ENCODE peak calls at places on chromosomes 12 and 14, in six cellular contexts. X is neural crest cell, G is psoas muscle, R is BE2C, N is upper lobe of right lung, O is fibroblast of lung. C is an unnamed sample.

GRCh38 chr12:130559806-130560205 is 156.3 kb downstream of the RIMBP2 start:
- DNase-seq in O (no peak), R (no peak), G (no peak), N (no peak), X (no peak), C (no peak)

GRCh38 chr12:121582583-121583333 is 1.9 kb upstream of the KDM2B start:
- DNase-seq in G (no peak), O (peak), X (no peak), N (no peak), R (no peak), C (no peak)

GRCh38 chr14:59229653-59230406 is 41.4 kb downstream of the DAAM1 start:
- DNase-seq in O (no peak), G (no peak), N (no peak), R (no peak), X (no peak), C (no peak)

GRCh38 chr12:107581616-107582015 is 104.0 kb upstream of the PWP1 start:
- DNase-seq in R (no peak), N (no peak), G (no peak), O (peak), X (no peak), C (no peak)

GRCh38 chr14:59474172-59474571 is 9.0 kb upstream of the GPR135 start:
- DNase-seq in O (peak), G (no peak), N (no peak), R (no peak), X (no peak), C (peak)

GRCh38 chr14:70188292-70188607 is 501 bp downstream of the SLC8A3 start:
- DNase-seq in O (peak), X (peak), G (peak), R (no peak), N (no peak), C (no peak)

GRCh38 chr14:60757617-60758016 is 23.1 kb downstream of the MNAT1 start:
- DNase-seq in G (no peak), R (no peak), N (no peak), X (no peak), O (peak), C (no peak)

GRCh38 chr12:92571844-92572543 is 130.8 kb upstream of the PLEKHG7 start:
- DNase-seq in O (no peak), N (no peak), X (no peak), R (no peak), G (no peak), C (no peak)

GRCh38 chr12:113227686-113228391 is 6.6 kb downstream of the TPCN1 start:
- DNase-seq in G (no peak), X (no peak), R (no peak), O (no peak), N (no peak), C (no peak)

GRCh38 chr12:107327783-107328182 is 234.4 kb upstream of the CRY1 start:
- DNase-seq in X (no peak), O (no peak), R (no peak), G (no peak), N (no peak), C (no peak)

GRCh38 chr12:11795192-11795909 is 145.9 kb downstream of the ETV6 start:
- DNase-seq in R (no peak), G (no peak), O (no peak), N (no peak), X (no peak), C (no peak)

GRCh38 chr12:57273516-57273915 is 22.5 kb upstream of the STAC3 start:
- DNase-seq in G (no peak), O (no peak), N (no peak), X (no peak), R (no peak), C (no peak)

GRCh38 chr14:72563676-72564075 is 330.2 kb downstream of the DPF3 start:
- DNase-seq in O (no peak), N (no peak), X (no peak), R (no peak), G (no peak), C (no peak)

GRCh38 chr12:79857675-79858074 is 77.2 kb downstream of the PPP1R12A start:
- DNase-seq in O (no peak), N (no peak), R (no peak), X (no peak), G (no peak), C (no peak)

GRCh38 chr14:58947816-58948440 is 240.5 kb upstream of the DAAM1 start:
- DNase-seq in O (peak), X (peak), G (no peak), R (no peak), N (no peak), C (no peak)

GRCh38 chr12:72872488-72872887 is 600.3 kb downstream of the TRHDE start:
- DNase-seq in R (no peak), X (no peak), O (no peak), N (no peak), G (no peak), C (no peak)

GRCh38 chr14:105742531-105742848 is 216.1 kb downstream of the TMEM121 start:
- DNase-seq in R (no peak), N (no peak), O (no peak), X (no peak), G (no peak), C (no peak)

GRCh38 chr14:30242742-30243141 is 315.1 kb upstream of the PRKD1 start:
- DNase-seq in N (no peak), R (no peak), O (no peak), G (no peak), X (no peak), C (no peak)

GRCh38 chr12:8078400-8078799 is 3.7 kb upstream of the NECAP1 start:
- DNase-seq in O (peak), N (no peak), G (no peak), X (no peak), R (peak), C (peak)

GRCh38 chr12:7694556-7694955 is 1.0 kb downstream of the GDF3 start:
- DNase-seq in N (no peak), G (no peak), R (no peak), X (no peak), O (no peak), C (no peak)

GRCh38 chr12:25269701-25270100 is 19.0 kb upstream of the KRAS start:
- DNase-seq in X (no peak), G (no peak), R (no peak), N (no peak), O (no peak), C (no peak)

GRCh38 chr14:24360281-24360680 is 7.7 kb upstream of the NFATC4 start:
- DNase-seq in R (no peak), O (no peak), N (no peak), G (no peak), X (no peak), C (no peak)

GRCh38 chr12:123905319-123905925 is 67.2 kb downstream of the CCDC92 start:
- DNase-seq in X (peak), G (no peak), N (no peak), O (peak), R (peak), C (peak)

GRCh38 chr12:25242981-25243764 is 7.6 kb downstream of the KRAS start:
- DNase-seq in G (no peak), N (no peak), O (peak), X (no peak), R (no peak), C (no peak)

GRCh38 chr12:1171657-1172056 is 180.6 kb downstream of the ERC1 start:
- DNase-seq in N (no peak), O (peak), X (no peak), G (no peak), R (peak), C (peak)

GRCh38 chr12:2813573-2814185 is 1.2 kb downstream of the ITFG2 start:
- DNase-seq in N (no peak), G (no peak), O (peak), R (peak), X (peak), C (no peak)

GRCh38 chr14:70087380-70087697 is 101.4 kb downstream of the SLC8A3 start:
- DNase-seq in N (no peak), X (no peak), O (no peak), G (no peak), R (no peak), C (no peak)

GRCh38 chr14:61360796-61361526 is 39.6 kb downstream of the PRKCH start:
- DNase-seq in R (no peak), N (no peak), G (no peak), X (no peak), O (no peak), C (no peak)

GRCh38 chr12:57807285-57807684 is 11.2 kb downstream of the AVIL start:
- DNase-seq in G (no peak), O (no peak), X (no peak), R (no peak), N (no peak), C (no peak)

GRCh38 chr12:119990382-119990874 is 1.4 kb downstream of the BICDL1 start:
- DNase-seq in N (no peak), X (no peak), R (no peak), O (no peak), G (no peak), C (peak)

GRCh38 chr12:118034429-118035193 is 18.1 kb downstream of the RFC5 start:
- DNase-seq in G (no peak), X (no peak), R (peak), N (no peak), O (peak), C (no peak)
- TF ChIP-seq CTCF in G (peak), X (peak), R (peak), N (peak), O (peak), C (peak)

GRCh38 chr14:36600431-36600830 is 18.0 kb upstream of the NKX2-8 start:
- DNase-seq in X (no peak), R (no peak), O (no peak), G (no peak), N (no peak), C (no peak)

GRCh38 chr14:36604757-36605505 is 22.5 kb upstream of the NKX2-8 start:
- DNase-seq in R (peak), O (peak), X (peak), N (no peak), G (no peak), C (peak)

DNA sequence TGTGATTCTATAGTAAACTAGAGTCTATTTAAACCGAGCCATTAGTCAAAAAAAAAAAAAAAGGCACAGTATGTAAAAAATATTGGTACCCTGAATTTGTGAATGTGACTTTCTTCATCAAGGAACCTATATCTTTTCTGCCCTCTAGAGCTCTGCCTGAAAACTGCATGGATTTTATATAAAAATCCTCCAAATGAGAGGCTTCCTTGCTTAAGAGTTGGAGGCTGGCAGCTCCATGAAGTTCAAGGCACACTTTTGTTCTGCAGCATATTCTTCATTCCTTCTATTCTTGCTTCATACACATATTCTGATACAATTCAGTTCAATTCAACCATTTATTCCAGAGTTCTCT is 23.1 kb upstream of the NKX2-8 start:
- DNase-seq in X (no peak), N (no peak), O (no peak), R (no peak), G (no peak), C (no peak)
- TF ChIP-seq CTCF in X (no peak), N (no peak), O (peak), R (no peak), G (no peak), C (no peak)

DNA sequence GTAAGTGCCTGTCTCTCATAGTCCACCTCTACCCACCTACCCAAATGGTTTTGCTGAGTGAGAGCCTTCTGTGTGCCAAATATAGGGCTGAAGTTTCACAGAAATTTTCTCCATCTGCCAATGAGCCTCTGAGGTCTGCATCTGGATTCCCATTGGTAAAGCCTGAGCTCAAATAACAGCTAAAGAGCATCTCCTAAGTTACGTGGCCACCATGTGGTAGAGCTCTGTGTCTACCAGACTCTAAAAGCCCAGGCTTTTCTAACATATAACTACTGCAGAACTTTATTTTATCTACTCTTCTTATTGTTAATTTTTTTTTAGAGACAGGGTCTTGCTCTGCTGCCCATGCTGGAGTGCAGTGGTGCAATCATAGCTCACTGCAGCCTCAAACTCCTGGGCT is 16.0 kb downstream of the AMDHD1 start:
- DNase-seq in O (peak), R (no peak), N (no peak), G (no peak), X (no peak), C (no peak)
- TF ChIP-seq CTCF in O (peak), R (no peak), N (no peak), G (no peak), X (no peak), C (no peak)

GRCh38 chr12:41368006-41368405 is 179.9 kb downstream of the PDZRN4 start:
- DNase-seq in O (no peak), R (peak), G (no peak), N (no peak), X (no peak), C (no peak)
- TF ChIP-seq CTCF in O (peak), R (peak), G (no peak), N (peak), X (peak), C (peak)

GRCh38 chr14:99945732-99946651 is 119.2 kb upstream of the EVL start:
- DNase-seq in O (no peak), X (no peak), R (no peak), G (no peak), N (no peak), C (no peak)
- TF ChIP-seq CTCF in O (no peak), X (no peak), R (no peak), G (no peak), N (no peak), C (no peak)